ENCODE peak calls at places on chromosomes 11 and 22, in nine cellular contexts. N is tibial artery, I is heart left ventricle, G is neural progenitor cell, B is mammary epithelial cell, Z is H1, W is left ventricle myocardium inferior, L is colonic mucosa, E is esophagus muscularis mucosa. K is an unnamed sample. For H3K4me1, the result is how much of the 10 kb centered on the place peaks cover.

GRCh38 chr11:12086271-12087074 is 23.9 kb upstream of the MICAL2 start:
- DNase-seq in N (peak), I (peak), G (no peak), B (peak), Z (no peak), W (peak), L (peak), E (no peak), K (peak)

GRCh38 chr11:18172686-18173085 is at the start of gene MRGPRX4:
- DNase-seq in N (no peak), I (no peak), G (no peak), B (no peak), Z (no peak), W (no peak), L (no peak), E (no peak), K (no peak)

GRCh38 chr22:31045900-31046587 is 35.1 kb upstream of the SMTN start:
- DNase-seq in N (no peak), I (no peak), G (peak), B (no peak), Z (no peak), W (no peak), L (no peak), E (no peak), K (no peak)

GRCh38 chr11:9214765-9215164 is 50.4 kb downstream of the DENND5A start:
- DNase-seq in N (no peak), I (no peak), G (peak), B (no peak), Z (no peak), W (no peak), L (no peak), E (no peak), K (no peak)

GRCh38 chr11:45252134-45252856 is 33.8 kb downstream of the SYT13 start:
- DNase-seq in N (no peak), I (peak), G (peak), B (no peak), Z (peak), W (peak), L (peak), E (no peak), K (no peak)

GRCh38 chr11:953513-953912 is 27.8 kb downstream of the AP2A2 start:
- DNase-seq in N (no peak), I (no peak), G (no peak), B (no peak), Z (no peak), W (no peak), L (no peak), E (no peak), K (no peak)

GRCh38 chr11:126751242-126751641 is 249.3 kb downstream of the KIRREL3 start:
- DNase-seq in N (no peak), I (no peak), G (no peak), B (no peak), Z (no peak), W (no peak), L (no peak), E (no peak), K (no peak)

GRCh38 chr11:78344114-78344513 is 73.5 kb downstream of the GAB2 start:
- DNase-seq in N (no peak), I (no peak), G (no peak), B (no peak), Z (no peak), W (no peak), L (no peak), E (no peak), K (no peak)

GRCh38 chr11:29336727-29337212 is 680.1 kb downstream of the KCNA4 start:
- DNase-seq in N (no peak), I (no peak), G (no peak), B (no peak), Z (no peak), W (no peak), L (no peak), E (no peak), K (no peak)

GRCh38 chr11:44623716-44624491 is 58.4 kb downstream of the CD82 start:
- DNase-seq in N (no peak), I (peak), G (no peak), B (no peak), Z (peak), W (no peak), L (peak), E (peak), K (peak)

GRCh38 chr11:106624377-106624776 is 393.9 kb downstream of the GUCY1A2 start:
- DNase-seq in N (no peak), I (no peak), G (no peak), B (no peak), Z (no peak), W (no peak), L (no peak), E (no peak), K (no peak)

GRCh38 chr11:126202646-126203359 is 8.6 kb downstream of the RPUSD4 start:
- DNase-seq in N (no peak), I (no peak), G (no peak), B (no peak), Z (no peak), W (no peak), L (no peak), E (no peak), K (no peak)

GRCh38 chr11:1203505-1204271 is 19.2 kb upstream of the MUC5B start:
- DNase-seq in N (peak), I (no peak), G (no peak), B (no peak), Z (no peak), W (peak), L (peak), E (no peak), K (no peak)

GRCh38 chr22:25492950-25493790 is 71.3 kb upstream of the GRK3 start:
- DNase-seq in N (no peak), I (no peak), G (no peak), B (no peak), Z (no peak), W (no peak), L (no peak), E (no peak), K (no peak)

GRCh38 chr22:36644333-36644757 is 59.2 kb downstream of the CACNG2 start:
- DNase-seq in N (no peak), I (no peak), G (peak), B (peak), Z (peak), W (no peak), L (peak), E (no peak), K (peak)

GRCh38 chr11:111206472-111206871 is 39.1 kb upstream of the POU2AF2 start:
- DNase-seq in N (no peak), I (no peak), G (no peak), B (peak), Z (no peak), W (no peak), L (no peak), E (no peak), K (no peak)
- H3K4me1 ChIP-seq in N (under half), I (under half), G (under half), B (under half), Z (under half), W (under half), L (under half), E (under half), K (under half)

DNA sequence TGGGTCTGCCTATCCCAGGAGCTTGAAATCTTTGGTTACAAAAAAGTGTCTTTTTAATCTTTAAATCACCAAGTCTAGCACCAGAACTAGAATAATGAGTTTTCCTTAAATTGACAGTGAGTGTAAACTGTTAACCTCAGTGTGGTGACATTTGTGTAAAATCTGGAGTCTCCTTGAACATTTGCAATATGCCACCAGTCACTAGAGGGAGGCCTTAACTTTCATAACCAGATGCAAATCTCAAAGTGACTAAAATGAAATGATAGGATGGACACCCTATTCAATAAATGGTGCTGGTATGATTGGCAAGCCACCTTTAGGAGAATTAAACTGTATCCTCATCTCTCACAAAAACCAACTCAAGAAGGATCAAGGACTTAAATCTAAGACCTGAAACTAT is 8.3 kb upstream of the SCGB1D2 start:
- DNase-seq in N (no peak), I (no peak), G (no peak), B (no peak), Z (no peak), W (no peak), L (no peak), E (no peak), K (no peak)
- TF ChIP-seq CTCF in N (no peak), I (no peak), G (no peak), B (peak), Z (no peak), W (no peak), L (no peak), E (no peak), K (no peak)

DNA sequence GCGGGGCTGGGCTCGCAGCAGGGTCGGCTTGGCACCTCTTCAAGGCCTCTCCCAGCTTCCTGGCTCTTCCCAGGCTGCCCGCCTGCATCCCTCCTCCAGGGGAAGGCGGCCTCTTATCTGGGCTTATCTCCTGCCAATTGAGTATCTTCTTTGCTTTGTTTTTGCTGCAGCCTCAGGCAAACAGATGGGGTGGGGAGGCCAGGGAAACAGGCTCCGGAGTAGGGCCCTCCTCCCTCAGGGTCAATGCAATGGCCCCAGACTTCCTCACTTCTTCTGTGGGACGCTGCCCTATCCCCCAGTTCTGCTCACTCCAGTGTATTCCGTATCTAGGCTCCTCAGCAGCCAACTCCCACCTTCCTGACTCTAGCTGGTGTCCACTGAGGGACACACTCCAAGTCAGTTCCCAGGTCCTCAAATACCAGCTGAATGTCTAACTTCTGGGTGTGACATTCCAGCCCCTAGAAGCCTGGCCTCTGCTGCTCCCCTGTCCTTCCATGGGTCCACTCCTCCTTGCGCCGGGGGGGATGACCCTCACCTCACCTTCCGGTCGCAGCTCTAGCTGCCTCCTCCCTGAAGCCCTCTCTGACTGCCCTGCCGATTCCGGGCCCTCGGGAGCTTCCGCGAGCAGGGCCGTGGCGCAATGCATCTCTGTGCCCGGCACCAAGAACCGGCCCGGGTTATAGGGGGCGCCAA is 15.6 kb downstream of the BAD start:
- DNase-seq in N (peak), I (peak), G (peak), B (peak), Z (peak), W (peak), L (peak), E (no peak), K (no peak)
- H3K27ac ChIP-seq in N (peak), I (peak), G (peak), B (peak), Z (peak), W (peak), L (peak), E (peak), K (peak)

DNA sequence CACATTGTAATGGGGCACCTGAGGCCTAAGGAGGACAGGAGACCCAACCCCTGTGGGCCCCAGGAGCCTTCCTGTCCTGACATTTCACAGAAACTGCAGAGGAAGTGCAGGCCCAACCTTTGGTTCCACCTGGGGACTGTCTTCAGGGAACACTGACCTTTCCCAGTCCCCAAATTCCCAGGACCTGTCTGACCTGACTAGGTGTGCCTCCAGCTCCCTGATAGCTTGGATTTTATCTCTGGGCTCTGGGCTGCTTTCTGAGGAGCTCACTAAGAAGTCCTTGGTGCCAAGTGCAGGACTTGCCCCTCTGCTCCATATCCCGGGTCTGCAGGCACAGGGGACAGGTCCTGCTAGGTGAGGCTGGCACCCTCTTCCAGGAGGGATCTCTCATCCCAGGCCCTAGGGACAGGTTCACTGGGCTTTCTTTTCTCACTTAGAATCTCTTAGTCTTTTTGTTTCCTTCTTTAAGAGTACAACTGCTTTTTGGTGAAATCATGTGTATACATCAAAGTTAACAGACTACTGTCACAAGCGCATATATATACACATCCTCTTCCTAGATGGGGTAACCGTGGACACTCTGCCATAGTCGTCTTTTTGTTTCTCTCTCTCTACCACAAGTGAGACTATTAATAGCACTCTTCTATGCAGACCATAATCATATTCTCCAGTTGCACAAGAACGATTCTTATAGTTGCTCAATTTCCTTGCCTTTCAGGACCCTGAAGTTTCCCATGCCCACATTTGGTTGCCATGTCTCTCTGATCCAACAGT is 72.0 kb upstream of the IGLL5 start:
- DNase-seq in N (no peak), I (no peak), G (no peak), B (no peak), Z (no peak), W (no peak), L (no peak), E (peak), K (no peak)
- H3K4me1 ChIP-seq in N (under half), I (under half), G (under half), B (under half), Z (under half), W (under half), L (under half), E (under half), K (under half)

K was measured in lung.